ENCODE peak calls at places on chromosomes 4 and X, in ten cellular contexts. One of them, this sample, is unnamed.

GRCh38 chrX:25015486-25016360 is at the start of gene ARX:
- DNase-seq in choroid plexus epithelial cell: peak; percentile 30
- DNase-seq in fibroblast of the aortic adventitia: peak; percentile 43
- DNase-seq in Peyer's patch: no peak
- DNase-seq in cardiac fibroblast: peak; percentile 47
- DNase-seq in mucosa of descending colon: peak; percentile 60
- DNase-seq in astrocyte: peak; percentile 36
- DNase-seq in IMR-90: peak; percentile 42
- DNase-seq in mammary epithelial cell: peak; percentile 68
- DNase-seq in WTC11: peak; percentile 78
- DNase-seq in this sample: no peak

GRCh38 chr4:127782025-127782274 is 172 bp upstream of the HSPA4L start:
- DNase-seq in IMR-90: peak; percentile 81
- DNase-seq in choroid plexus epithelial cell: peak; percentile 86
- DNase-seq in WTC11: peak; percentile 90
- DNase-seq in fibroblast of the aortic adventitia: peak; percentile 78
- DNase-seq in astrocyte: peak; percentile 62
- DNase-seq in mammary epithelial cell: peak; percentile 87
- DNase-seq in Peyer's patch: peak; percentile 17
- DNase-seq in cardiac fibroblast: peak; percentile 88
- DNase-seq in mucosa of descending colon: peak; percentile 87
- DNase-seq in this sample: no peak

GRCh38 chr4:3403104-3403906 is 38.5 kb upstream of the HGFAC start:
- DNase-seq in mucosa of descending colon: no peak
- DNase-seq in astrocyte: no peak
- DNase-seq in fibroblast of the aortic adventitia: no peak
- DNase-seq in WTC11: no peak
- DNase-seq in cardiac fibroblast: no peak
- DNase-seq in IMR-90: no peak
- DNase-seq in mammary epithelial cell: no peak
- DNase-seq in choroid plexus epithelial cell: no peak
- DNase-seq in Peyer's patch: no peak
- DNase-seq in this sample: no peak

GRCh38 chrX:130575831-130576404 is 174.1 kb downstream of the RBMX2 start:
- DNase-seq in WTC11: peak; percentile 36
- DNase-seq in choroid plexus epithelial cell: peak; percentile 67
- DNase-seq in mucosa of descending colon: peak; percentile 31
- DNase-seq in Peyer's patch: no peak
- DNase-seq in mammary epithelial cell: peak; percentile 7
- DNase-seq in astrocyte: peak; percentile 6
- DNase-seq in IMR-90: peak; percentile 33
- DNase-seq in cardiac fibroblast: peak; percentile 60
- DNase-seq in fibroblast of the aortic adventitia: peak; percentile 57
- DNase-seq in this sample: no peak

GRCh38 chr4:53656421-53656981 is 65.2 kb upstream of the LNX1 start:
- DNase-seq in mucosa of descending colon: no peak
- DNase-seq in fibroblast of the aortic adventitia: peak; percentile 91
- DNase-seq in Peyer's patch: no peak
- DNase-seq in choroid plexus epithelial cell: peak; percentile 42
- DNase-seq in IMR-90: peak; percentile 21
- DNase-seq in WTC11: no peak
- DNase-seq in astrocyte: peak; percentile 8
- DNase-seq in mammary epithelial cell: no peak
- DNase-seq in cardiac fibroblast: peak; percentile 80
- DNase-seq in this sample: no peak

GRCh38 chr4:99099311-99099710 is 10.7 kb upstream of the ADH5 start:
- DNase-seq in choroid plexus epithelial cell: no peak
- DNase-seq in Peyer's patch: no peak
- DNase-seq in cardiac fibroblast: no peak
- DNase-seq in mammary epithelial cell: no peak
- DNase-seq in fibroblast of the aortic adventitia: no peak
- DNase-seq in IMR-90: no peak
- DNase-seq in astrocyte: no peak
- DNase-seq in WTC11: no peak
- DNase-seq in mucosa of descending colon: no peak
- DNase-seq in this sample: no peak

GRCh38 chr4:21535901-21536300 is 412.7 kb downstream of the KCNIP4 start:
- DNase-seq in astrocyte: no peak
- DNase-seq in fibroblast of the aortic adventitia: no peak
- DNase-seq in choroid plexus epithelial cell: peak; percentile 39
- DNase-seq in IMR-90: no peak
- DNase-seq in mucosa of descending colon: no peak
- DNase-seq in cardiac fibroblast: no peak
- DNase-seq in WTC11: no peak
- DNase-seq in mammary epithelial cell: no peak
- DNase-seq in Peyer's patch: no peak
- DNase-seq in this sample: no peak

GRCh38 chrX:129772796-129773431 is 6.8 kb upstream of the SASH3 start:
- DNase-seq in WTC11: no peak
- DNase-seq in fibroblast of the aortic adventitia: no peak
- DNase-seq in astrocyte: no peak
- DNase-seq in IMR-90: no peak
- DNase-seq in cardiac fibroblast: no peak
- DNase-seq in Peyer's patch: peak; percentile 84
- DNase-seq in mammary epithelial cell: no peak
- DNase-seq in mucosa of descending colon: peak; percentile 76
- DNase-seq in choroid plexus epithelial cell: no peak
- DNase-seq in this sample: peak; percentile 59

GRCh38 chr4:915041-915474 is 17.1 kb downstream of the GAK start:
- DNase-seq in fibroblast of the aortic adventitia: no peak
- DNase-seq in astrocyte: no peak
- DNase-seq in IMR-90: no peak
- DNase-seq in WTC11: no peak
- DNase-seq in cardiac fibroblast: no peak
- DNase-seq in mammary epithelial cell: no peak
- DNase-seq in mucosa of descending colon: no peak
- DNase-seq in Peyer's patch: peak; percentile 45
- DNase-seq in choroid plexus epithelial cell: peak; percentile 34
- DNase-seq in this sample: peak; percentile 17

GRCh38 chr4:115076691-115077090 is 36.7 kb downstream of the NDST4 start:
- DNase-seq in cardiac fibroblast: no peak
- DNase-seq in WTC11: no peak
- DNase-seq in fibroblast of the aortic adventitia: no peak
- DNase-seq in IMR-90: no peak
- DNase-seq in astrocyte: no peak
- DNase-seq in choroid plexus epithelial cell: no peak
- DNase-seq in mammary epithelial cell: no peak
- DNase-seq in mucosa of descending colon: no peak
- DNase-seq in Peyer's patch: no peak
- DNase-seq in this sample: no peak

GRCh38 chr4:51865717-51866116 is 22.8 kb downstream of the DCUN1D4 start:
- DNase-seq in mammary epithelial cell: no peak
- DNase-seq in astrocyte: no peak
- DNase-seq in choroid plexus epithelial cell: no peak
- DNase-seq in Peyer's patch: no peak
- DNase-seq in cardiac fibroblast: no peak
- DNase-seq in fibroblast of the aortic adventitia: no peak
- DNase-seq in mucosa of descending colon: no peak
- DNase-seq in IMR-90: no peak
- DNase-seq in WTC11: no peak
- DNase-seq in this sample: no peak

GRCh38 chr4:86942185-86942666 is 7.4 kb downstream of the AFF1 start:
- DNase-seq in choroid plexus epithelial cell: peak; percentile 60
- DNase-seq in astrocyte: peak; percentile 57
- DNase-seq in fibroblast of the aortic adventitia: peak; percentile 65
- DNase-seq in IMR-90: peak; percentile 85
- DNase-seq in WTC11: no peak
- DNase-seq in mammary epithelial cell: no peak
- DNase-seq in Peyer's patch: no peak
- DNase-seq in mucosa of descending colon: no peak
- DNase-seq in cardiac fibroblast: peak; percentile 46
- DNase-seq in this sample: no peak

GRCh38 chrX:124274438-124275166 is 57.9 kb upstream of the TEX13D start:
- DNase-seq in IMR-90: no peak
- DNase-seq in WTC11: no peak
- DNase-seq in mucosa of descending colon: no peak
- DNase-seq in Peyer's patch: no peak
- DNase-seq in fibroblast of the aortic adventitia: no peak
- DNase-seq in choroid plexus epithelial cell: no peak
- DNase-seq in astrocyte: no peak
- DNase-seq in cardiac fibroblast: no peak
- DNase-seq in mammary epithelial cell: no peak
- DNase-seq in this sample: no peak

GRCh38 chrX:55056820-55057690 is 17.8 kb upstream of the PAGE2B start:
- DNase-seq in astrocyte: peak; percentile 55
- DNase-seq in choroid plexus epithelial cell: peak; percentile 75
- DNase-seq in Peyer's patch: no peak
- DNase-seq in cardiac fibroblast: peak; percentile 66
- DNase-seq in WTC11: no peak
- DNase-seq in mammary epithelial cell: no peak
- DNase-seq in mucosa of descending colon: peak; percentile 4
- DNase-seq in fibroblast of the aortic adventitia: peak; percentile 56
- DNase-seq in IMR-90: peak; percentile 19
- DNase-seq in this sample: no peak

GRCh38 chrX:79270401-79270800 is 96.7 kb downstream of the ITM2A start:
- DNase-seq in mucosa of descending colon: peak; percentile 61
- DNase-seq in choroid plexus epithelial cell: peak; percentile 3
- DNase-seq in mammary epithelial cell: no peak
- DNase-seq in fibroblast of the aortic adventitia: no peak
- DNase-seq in WTC11: peak; percentile 45
- DNase-seq in astrocyte: no peak
- DNase-seq in Peyer's patch: peak; percentile 80
- DNase-seq in cardiac fibroblast: peak; percentile 49
- DNase-seq in IMR-90: no peak
- DNase-seq in this sample: peak; percentile 37

GRCh38 chrX:49995795-49996455 is 73.5 kb downstream of the CLCN5 start:
- DNase-seq in cardiac fibroblast: no peak
- DNase-seq in mucosa of descending colon: no peak
- DNase-seq in WTC11: no peak
- DNase-seq in mammary epithelial cell: peak; percentile 1
- DNase-seq in astrocyte: peak; percentile 23
- DNase-seq in Peyer's patch: no peak
- DNase-seq in choroid plexus epithelial cell: no peak
- DNase-seq in fibroblast of the aortic adventitia: no peak
- DNase-seq in IMR-90: no peak
- DNase-seq in this sample: no peak

GRCh38 chrX:68699960-68700746 is 52.7 kb downstream of the STARD8 start:
- DNase-seq in IMR-90: peak; percentile 55
- DNase-seq in mucosa of descending colon: no peak
- DNase-seq in WTC11: no peak
- DNase-seq in cardiac fibroblast: peak; percentile 43
- DNase-seq in fibroblast of the aortic adventitia: peak; percentile 52
- DNase-seq in mammary epithelial cell: peak; percentile 37
- DNase-seq in choroid plexus epithelial cell: no peak
- DNase-seq in astrocyte: peak; percentile 52
- DNase-seq in Peyer's patch: no peak
- DNase-seq in this sample: no peak

GRCh38 chr4:8451440-8452182 is 11.0 kb downstream of the TRMT44 start:
- DNase-seq in WTC11: no peak
- DNase-seq in mammary epithelial cell: peak; percentile 75
- DNase-seq in IMR-90: no peak
- DNase-seq in Peyer's patch: no peak
- DNase-seq in mucosa of descending colon: no peak
- DNase-seq in cardiac fibroblast: peak; percentile 90
- DNase-seq in astrocyte: no peak
- DNase-seq in choroid plexus epithelial cell: no peak
- DNase-seq in fibroblast of the aortic adventitia: no peak
- DNase-seq in this sample: no peak

GRCh38 chr4:185395956-185396723 is 416 bp upstream of the LRP2BP start:
- DNase-seq in cardiac fibroblast: peak; percentile 99
- DNase-seq in IMR-90: peak; percentile 97
- DNase-seq in mammary epithelial cell: peak; percentile 99
- DNase-seq in mucosa of descending colon: peak; percentile 98
- DNase-seq in Peyer's patch: peak; percentile 91
- DNase-seq in choroid plexus epithelial cell: peak; percentile 98
- DNase-seq in fibroblast of the aortic adventitia: peak; percentile 96
- DNase-seq in astrocyte: peak; percentile 93
- DNase-seq in WTC11: peak; percentile 93
- DNase-seq in this sample: peak; percentile 98
- TF ChIP-seq CTCF in cardiac fibroblast: no peak
- TF ChIP-seq CTCF in IMR-90: no peak
- TF ChIP-seq CTCF in mammary epithelial cell: no peak
- TF ChIP-seq CTCF in mucosa of descending colon: no peak
- TF ChIP-seq CTCF in Peyer's patch: no peak
- TF ChIP-seq CTCF in choroid plexus epithelial cell: no peak
- TF ChIP-seq CTCF in fibroblast of the aortic adventitia: no peak
- TF ChIP-seq CTCF in astrocyte: no peak
- TF ChIP-seq CTCF in WTC11: no peak
- TF ChIP-seq CTCF in this sample: no peak

DNA sequence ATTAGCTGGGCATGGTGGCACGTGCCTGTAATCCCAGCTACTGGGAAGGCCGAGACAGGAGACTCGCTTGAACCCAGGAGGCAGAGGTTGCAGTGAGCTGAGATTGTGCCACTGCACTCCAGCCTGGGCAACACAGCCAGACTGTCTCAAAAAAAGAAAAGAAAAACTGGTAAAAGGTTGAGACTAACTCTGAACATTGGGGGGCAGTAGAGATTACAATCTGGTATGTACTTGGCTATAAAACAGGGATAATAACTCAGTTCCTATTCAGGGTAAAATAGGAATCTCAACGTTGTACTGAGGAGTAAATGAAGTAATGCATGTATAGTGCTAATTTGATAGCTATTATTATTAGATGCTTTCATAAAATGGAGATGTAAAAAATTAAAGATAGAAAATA is 12.5 kb upstream of the KLF8 start:
- DNase-seq in IMR-90: no peak
- DNase-seq in WTC11: no peak
- DNase-seq in choroid plexus epithelial cell: peak; percentile 1
- DNase-seq in mucosa of descending colon: peak; percentile 5
- DNase-seq in Peyer's patch: no peak
- DNase-seq in cardiac fibroblast: no peak
- DNase-seq in fibroblast of the aortic adventitia: peak; percentile 1
- DNase-seq in mammary epithelial cell: no peak
- DNase-seq in astrocyte: no peak
- DNase-seq in this sample: no peak
- TF ChIP-seq CTCF in IMR-90: no peak
- TF ChIP-seq CTCF in WTC11: no peak
- TF ChIP-seq CTCF in choroid plexus epithelial cell: no peak
- TF ChIP-seq CTCF in mucosa of descending colon: no peak
- TF ChIP-seq CTCF in Peyer's patch: no peak
- TF ChIP-seq CTCF in cardiac fibroblast: no peak
- TF ChIP-seq CTCF in fibroblast of the aortic adventitia: no peak
- TF ChIP-seq CTCF in mammary epithelial cell: peak; percentile 38
- TF ChIP-seq CTCF in astrocyte: no peak
- TF ChIP-seq CTCF in this sample: no peak

GRCh38 chrX:102599950-102600579 is 750 bp downstream of the ARMCX5 start:
- DNase-seq in WTC11: no peak
- DNase-seq in IMR-90: peak; percentile 42
- DNase-seq in mammary epithelial cell: peak; percentile 10
- DNase-seq in choroid plexus epithelial cell: peak; percentile 56
- DNase-seq in astrocyte: peak; percentile 20
- DNase-seq in mucosa of descending colon: no peak
- DNase-seq in fibroblast of the aortic adventitia: peak; percentile 54
- DNase-seq in Peyer's patch: no peak
- DNase-seq in cardiac fibroblast: peak; percentile 50
- DNase-seq in this sample: no peak
- TF ChIP-seq CTCF in WTC11: no peak
- TF ChIP-seq CTCF in IMR-90: peak; percentile 24
- TF ChIP-seq CTCF in mammary epithelial cell: no peak
- TF ChIP-seq CTCF in choroid plexus epithelial cell: peak; percentile 38
- TF ChIP-seq CTCF in astrocyte: no peak
- TF ChIP-seq CTCF in mucosa of descending colon: no peak
- TF ChIP-seq CTCF in fibroblast of the aortic adventitia: peak; percentile 39
- TF ChIP-seq CTCF in Peyer's patch: no peak
- TF ChIP-seq CTCF in cardiac fibroblast: peak; percentile 3
- TF ChIP-seq CTCF in this sample: no peak

DNA sequence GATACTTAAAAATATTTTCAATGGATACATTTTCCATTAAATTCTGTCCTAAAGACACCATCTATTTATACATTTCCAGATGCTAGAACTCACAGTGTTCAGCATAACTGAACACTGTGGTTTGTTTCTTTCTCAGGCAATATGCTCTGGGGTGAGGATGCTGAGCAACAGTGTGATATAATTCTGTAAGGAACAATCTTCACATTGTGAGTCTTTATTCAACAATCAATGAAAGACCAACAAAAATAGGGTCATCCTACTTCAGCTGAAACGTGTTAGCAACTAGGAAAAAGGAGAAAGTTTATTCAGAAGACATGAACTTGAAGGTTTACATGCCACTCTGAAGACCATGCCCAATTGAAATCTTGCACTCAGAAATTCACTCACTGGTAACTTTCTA is 284.8 kb downstream of the UNC5C start:
- DNase-seq in mucosa of descending colon: no peak
- DNase-seq in astrocyte: no peak
- DNase-seq in cardiac fibroblast: no peak
- DNase-seq in choroid plexus epithelial cell: no peak
- DNase-seq in IMR-90: no peak
- DNase-seq in mammary epithelial cell: no peak
- DNase-seq in fibroblast of the aortic adventitia: no peak
- DNase-seq in WTC11: no peak
- DNase-seq in Peyer's patch: no peak
- DNase-seq in this sample: no peak
- TF ChIP-seq CTCF in mucosa of descending colon: no peak
- TF ChIP-seq CTCF in astrocyte: no peak
- TF ChIP-seq CTCF in cardiac fibroblast: no peak
- TF ChIP-seq CTCF in choroid plexus epithelial cell: no peak
- TF ChIP-seq CTCF in IMR-90: no peak
- TF ChIP-seq CTCF in mammary epithelial cell: no peak
- TF ChIP-seq CTCF in fibroblast of the aortic adventitia: no peak
- TF ChIP-seq CTCF in WTC11: no peak
- TF ChIP-seq CTCF in Peyer's patch: no peak
- TF ChIP-seq CTCF in this sample: no peak